ENCODE peak calls at places on chromosomes 5 and 9, in five cellular contexts. Z is fibroblast of pulmonary artery, V is AG04450, M is fibroblast of villous mesenchyme, J is stomach. L is an unnamed sample.

GRCh38 chr5:135243194-135244191 is 155.5 kb downstream of the MACROH2A1 start:
- DNase-seq in Z (no peak), V (no peak), M (peak), J (peak), L (no peak)

GRCh38 chr9:116042321-116042720 is 111.3 kb upstream of the PAPPA start:
- DNase-seq in Z (peak), V (no peak), M (no peak), J (no peak), L (no peak)

GRCh38 chr9:37290881-37291485 is 131.5 kb upstream of the GRHPR start:
- DNase-seq in Z (peak), V (peak), M (peak), J (no peak), L (peak)

GRCh38 chr5:126780165-126780827 is 3.4 kb downstream of the LMNB1 start:
- DNase-seq in Z (peak), V (no peak), M (peak), J (peak), L (peak)

GRCh38 chr5:133478611-133479010 is 133.7 kb downstream of the FSTL4 start:
- DNase-seq in Z (no peak), V (no peak), M (no peak), J (no peak), L (no peak)

GRCh38 chr9:119905706-119906105 is 536.5 kb upstream of the BRINP1 start:
- DNase-seq in Z (no peak), V (no peak), M (no peak), J (no peak), L (no peak)

GRCh38 chr5:125412561-125413535 is 666.4 kb upstream of the ZNF608 start:
- DNase-seq in Z (peak), V (peak), M (peak), J (peak), L (no peak)

GRCh38 chr9:40914772-40915659 is 213.5 kb downstream of the FOXD4L6 start:
- DNase-seq in Z (no peak), V (no peak), M (no peak), J (no peak), L (no peak)

GRCh38 chr9:71663931-71664459 is 104.3 kb downstream of the CEMIP2 start:
- DNase-seq in Z (peak), V (no peak), M (peak), J (no peak), L (no peak)

GRCh38 chr9:112265391-112265790 is 68.0 kb downstream of the PTBP3 start:
- DNase-seq in Z (no peak), V (no peak), M (no peak), J (no peak), L (no peak)

GRCh38 chr9:130846487-130847305 is 11.6 kb downstream of the ABL1 start:
- DNase-seq in Z (peak), V (no peak), M (peak), J (peak), L (no peak)

GRCh38 chr5:76483433-76483832 is 80.3 kb downstream of the IQGAP2 start:
- DNase-seq in Z (no peak), V (no peak), M (no peak), J (no peak), L (no peak)
- TF ChIP-seq CTCF in Z (no peak), V (no peak), M (no peak), J (no peak), L (no peak)

GRCh38 chr5:143229896-143230675 is 173.4 kb downstream of the NR3C1 start:
- DNase-seq in Z (no peak), V (no peak), M (peak), J (no peak), L (peak)

GRCh38 chr5:143226872-143227271 is 176.6 kb downstream of the NR3C1 start:
- DNase-seq in Z (no peak), V (no peak), M (no peak), J (no peak), L (no peak)

GRCh38 chr5:143227301-143227700 is 176.2 kb downstream of the NR3C1 start:
- DNase-seq in Z (no peak), V (no peak), M (no peak), J (no peak), L (no peak)

GRCh38 chr5:143229426-143229895 is 174.0 kb downstream of the NR3C1 start:
- DNase-seq in Z (no peak), V (no peak), M (no peak), J (no peak), L (peak)

GRCh38 chr5:143228597-143229293 is 174.7 kb downstream of the NR3C1 start:
- DNase-seq in Z (no peak), V (no peak), M (no peak), J (no peak), L (no peak)
- H3K4me3 ChIP-seq in Z (no peak), V (no peak), M (no peak), J (no peak), L (no peak)

GRCh38 chr9:83714316-83714715 is 6.6 kb upstream of the UBQLN1 start:
- DNase-seq in Z (peak), V (no peak), M (no peak), J (no peak), L (no peak)
- TF ChIP-seq CTCF in Z (peak), V (peak), M (peak), J (no peak), L (peak)

GRCh38 chr5:131953969-131954368 is 8.5 kb upstream of the MEIKIN start:
- DNase-seq in Z (no peak), V (no peak), M (no peak), J (no peak), L (no peak)

GRCh38 chr5:131947445-131947844 is 2.0 kb upstream of the MEIKIN start:
- DNase-seq in Z (no peak), V (no peak), M (no peak), J (no peak), L (no peak)

GRCh38 chr5:131952286-131952857 is 6.9 kb upstream of the MEIKIN start:
- DNase-seq in Z (peak), V (no peak), M (peak), J (no peak), L (no peak)

GRCh38 chr5:131945551-131945882 is at the start of gene MEIKIN:
- DNase-seq in Z (no peak), V (no peak), M (no peak), J (no peak), L (no peak)

DNA sequence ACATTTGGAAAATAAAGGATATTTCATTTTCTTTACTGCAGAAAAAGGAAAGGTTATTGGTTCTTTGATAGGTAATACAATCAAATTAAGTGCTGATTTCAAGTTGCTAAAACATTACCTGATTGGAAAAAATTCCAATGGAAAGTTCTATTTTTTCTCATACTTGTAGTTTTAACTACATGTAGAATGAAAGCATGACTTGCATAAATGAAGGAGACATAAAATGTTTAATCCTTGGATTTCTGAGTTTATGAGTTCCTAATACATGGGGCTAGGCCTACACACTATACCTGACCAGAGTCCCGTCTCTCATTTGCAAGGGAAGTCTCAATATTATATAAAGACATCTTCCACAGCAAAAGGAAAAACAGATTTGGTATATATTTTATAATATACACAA is 5.2 kb upstream of the MEIKIN start:
- DNase-seq in Z (no peak), V (no peak), M (no peak), J (no peak), L (no peak)
- H3K4me3 ChIP-seq in Z (no peak), V (no peak), M (no peak), J (no peak), L (no peak)

GRCh38 chr5:25858019-25858418 is 1180.4 kb downstream of the CDH9 start:
- DNase-seq in Z (no peak), V (no peak), M (no peak), J (no peak), L (no peak)
- TF ChIP-seq CTCF in Z (no peak), V (no peak), M (no peak), J (no peak), L (no peak)

DNA sequence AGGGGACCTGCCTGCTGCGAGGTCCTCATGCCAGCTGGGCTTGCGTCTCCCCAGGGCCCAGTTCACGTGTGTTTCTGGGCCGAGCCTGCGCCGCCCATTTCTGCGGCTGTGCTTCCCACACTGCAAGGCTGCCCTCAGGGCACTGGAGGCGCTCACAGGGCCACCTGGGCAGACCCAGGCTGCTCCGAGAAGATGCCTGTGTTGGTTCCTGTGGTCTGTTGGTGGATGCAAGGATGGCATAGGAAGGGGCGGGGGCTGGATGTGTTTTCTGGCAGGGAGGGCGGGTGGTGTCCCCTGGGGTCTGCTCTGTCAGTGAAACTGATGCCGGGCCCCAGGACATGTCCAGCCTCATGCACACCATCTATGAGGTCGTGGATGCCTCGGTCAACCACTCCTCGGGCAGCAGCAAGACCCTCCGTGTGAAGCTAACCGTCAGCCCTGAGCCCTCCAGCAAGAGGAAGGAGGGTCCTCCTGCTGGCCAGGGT is 25.9 kb downstream of the NKD2 start:
- DNase-seq in Z (no peak), V (no peak), M (no peak), J (no peak), L (no peak)
- H3K4me3 ChIP-seq in Z (no peak), V (no peak), M (no peak), J (no peak), L (no peak)

GRCh38 chr5:169121631-169122420 is 179.1 kb downstream of the SLIT3 start:
- DNase-seq in Z (peak), V (no peak), M (peak), J (no peak), L (no peak)

GRCh38 chr5:169114466-169114865 is 186.5 kb downstream of the SLIT3 start:
- DNase-seq in Z (no peak), V (no peak), M (no peak), J (no peak), L (no peak)

GRCh38 chr5:169119287-169120048 is 181.5 kb downstream of the SLIT3 start:
- DNase-seq in Z (no peak), V (no peak), M (no peak), J (peak), L (no peak)

GRCh38 chr5:169115725-169116124 is 185.2 kb downstream of the SLIT3 start:
- DNase-seq in Z (no peak), V (no peak), M (no peak), J (no peak), L (no peak)

DNA sequence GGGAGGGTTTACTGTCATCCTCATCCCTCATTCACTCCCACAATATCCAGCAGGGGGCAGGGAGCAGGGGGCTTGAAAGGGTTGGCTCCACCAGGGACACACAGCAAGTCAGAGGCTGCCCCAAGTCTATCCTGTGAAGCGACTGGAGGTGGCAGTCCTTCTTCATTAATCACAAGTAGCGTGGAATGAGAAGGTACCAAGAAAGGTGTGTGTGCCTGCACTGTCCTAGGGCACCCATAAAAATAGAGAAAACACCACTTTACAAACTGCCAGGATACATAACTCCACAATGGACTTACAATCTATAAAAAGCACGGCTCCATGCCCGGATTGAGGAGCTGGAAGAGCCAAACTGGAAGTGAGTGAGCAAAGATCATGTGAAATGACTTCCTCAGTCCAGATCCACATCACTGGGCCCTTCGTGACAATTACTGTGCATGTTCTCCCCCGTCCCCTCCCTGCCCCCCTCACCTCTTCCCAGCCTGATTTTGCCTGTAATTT is 183.9 kb downstream of the SLIT3 start:
- DNase-seq in Z (no peak), V (no peak), M (no peak), J (no peak), L (no peak)
- TF ChIP-seq CTCF in Z (no peak), V (no peak), M (no peak), J (no peak), L (no peak)

GRCh38 chr5:372911-373709 is 51.6 kb downstream of the AHRR start:
- DNase-seq in Z (peak), V (no peak), M (no peak), J (peak), L (no peak)
- H3K4me3 ChIP-seq in Z (no peak), V (no peak), M (no peak), J (peak), L (peak)

GRCh38 chr5:170414786-170415185 is 25.6 kb upstream of the KCNMB1 start:
- DNase-seq in Z (no peak), V (no peak), M (no peak), J (no peak), L (no peak)

GRCh38 chr5:170408866-170409265 is 19.7 kb upstream of the KCNMB1 start:
- DNase-seq in Z (no peak), V (no peak), M (no peak), J (no peak), L (no peak)

GRCh38 chr5:170413897-170414296 is 24.7 kb upstream of the KCNMB1 start:
- DNase-seq in Z (no peak), V (no peak), M (no peak), J (no peak), L (no peak)

GRCh38 chr5:170408189-170408588 is 19.0 kb upstream of the KCNMB1 start:
- DNase-seq in Z (no peak), V (no peak), M (no peak), J (no peak), L (no peak)

GRCh38 chr5:170411100-170411499 is 21.9 kb upstream of the KCNMB1 start:
- DNase-seq in Z (no peak), V (no peak), M (no peak), J (no peak), L (no peak)
- TF ChIP-seq CTCF in Z (no peak), V (no peak), M (no peak), J (no peak), L (peak)